ENCODE peak calls at places on chromosome 1, in five cellular contexts. One of them, this sample, is unnamed.

GRCh38 chr1:167446946-167447345 is 71.4 kb downstream of the CD247 start:
- DNase-seq in fibroblast of pulmonary artery: no peak
- DNase-seq in GM10248: no peak
- DNase-seq in fibroblast of the aortic adventitia: no peak
- DNase-seq in stomach: no peak
- DNase-seq in this sample: no peak

GRCh38 chr1:165659581-165659895 is 28.5 kb downstream of the MGST3 start:
- DNase-seq in fibroblast of the aortic adventitia: no peak
- DNase-seq in GM10248: no peak
- DNase-seq in stomach: no peak
- DNase-seq in fibroblast of pulmonary artery: no peak
- DNase-seq in this sample: no peak

GRCh38 chr1:103496014-103496635 is 29.4 kb upstream of the RNPC3 start:
- DNase-seq in GM10248: no peak
- DNase-seq in stomach: no peak
- DNase-seq in fibroblast of the aortic adventitia: peak
- DNase-seq in fibroblast of pulmonary artery: peak
- DNase-seq in this sample: no peak

GRCh38 chr1:16017461-16018303 is at the start of gene HSPB7:
- DNase-seq in fibroblast of the aortic adventitia: peak
- DNase-seq in GM10248: no peak
- DNase-seq in fibroblast of pulmonary artery: peak
- DNase-seq in stomach: peak
- DNase-seq in this sample: peak

GRCh38 chr1:46202975-46203737 is at the start of gene LURAP1:
- DNase-seq in GM10248: peak
- DNase-seq in fibroblast of pulmonary artery: peak
- DNase-seq in fibroblast of the aortic adventitia: peak
- DNase-seq in stomach: no peak
- DNase-seq in this sample: no peak

GRCh38 chr1:168465942-168466702 is 77.7 kb downstream of the XCL2 start:
- DNase-seq in fibroblast of the aortic adventitia: no peak
- DNase-seq in fibroblast of pulmonary artery: peak
- DNase-seq in stomach: peak
- DNase-seq in GM10248: peak
- DNase-seq in this sample: peak

GRCh38 chr1:236904874-236905741 is 99.1 kb downstream of the MT1HL1 start:
- DNase-seq in fibroblast of the aortic adventitia: peak
- DNase-seq in fibroblast of pulmonary artery: peak
- DNase-seq in GM10248: no peak
- DNase-seq in stomach: no peak
- DNase-seq in this sample: no peak

GRCh38 chr1:157994704-157995540 is 1.5 kb downstream of the KIRREL1 start:
- DNase-seq in fibroblast of the aortic adventitia: peak
- DNase-seq in stomach: no peak
- DNase-seq in fibroblast of pulmonary artery: peak
- DNase-seq in GM10248: no peak
- DNase-seq in this sample: no peak

GRCh38 chr1:61746768-61747167 is 4.5 kb downstream of the PATJ start:
- DNase-seq in fibroblast of the aortic adventitia: peak
- DNase-seq in GM10248: no peak
- DNase-seq in stomach: no peak
- DNase-seq in fibroblast of pulmonary artery: peak
- DNase-seq in this sample: no peak

GRCh38 chr1:224430511-224431113 is 4.0 kb downstream of the WDR26 start:
- DNase-seq in stomach: no peak
- DNase-seq in fibroblast of pulmonary artery: peak
- DNase-seq in fibroblast of the aortic adventitia: peak
- DNase-seq in GM10248: peak
- DNase-seq in this sample: no peak

GRCh38 chr1:234866007-234866866 is 256.3 kb upstream of the IRF2BP2 start:
- DNase-seq in GM10248: no peak
- DNase-seq in stomach: peak
- DNase-seq in fibroblast of the aortic adventitia: peak
- DNase-seq in fibroblast of pulmonary artery: peak
- DNase-seq in this sample: no peak

GRCh38 chr1:55252942-55253589 is 37.9 kb upstream of the USP24 start:
- DNase-seq in GM10248: no peak
- DNase-seq in fibroblast of the aortic adventitia: no peak
- DNase-seq in fibroblast of pulmonary artery: no peak
- DNase-seq in stomach: peak
- DNase-seq in this sample: no peak

GRCh38 chr1:10692401-10693021 is 103.9 kb downstream of the CASZ1 start:
- DNase-seq in stomach: peak
- DNase-seq in GM10248: peak
- DNase-seq in fibroblast of the aortic adventitia: no peak
- DNase-seq in fibroblast of pulmonary artery: no peak
- DNase-seq in this sample: no peak
- TF ChIP-seq CTCF in stomach: no peak
- TF ChIP-seq CTCF in GM10248: peak
- TF ChIP-seq CTCF in fibroblast of the aortic adventitia: no peak
- TF ChIP-seq CTCF in fibroblast of pulmonary artery: no peak
- TF ChIP-seq CTCF in this sample: peak

GRCh38 chr1:155966135-155966534 is 12.2 kb downstream of the ARHGEF2 start:
- DNase-seq in GM10248: no peak
- DNase-seq in fibroblast of the aortic adventitia: no peak
- DNase-seq in stomach: no peak
- DNase-seq in fibroblast of pulmonary artery: no peak
- DNase-seq in this sample: no peak
- TF ChIP-seq CTCF in GM10248: no peak
- TF ChIP-seq CTCF in fibroblast of the aortic adventitia: peak
- TF ChIP-seq CTCF in stomach: no peak
- TF ChIP-seq CTCF in fibroblast of pulmonary artery: peak
- TF ChIP-seq CTCF in this sample: no peak

GRCh38 chr1:156839426-156840109 is 19.3 kb downstream of the INSRR start:
- DNase-seq in GM10248: no peak
- DNase-seq in stomach: no peak
- DNase-seq in fibroblast of the aortic adventitia: no peak
- DNase-seq in fibroblast of pulmonary artery: no peak
- DNase-seq in this sample: no peak

GRCh38 chr1:156840186-156840585 is 18.7 kb downstream of the INSRR start:
- DNase-seq in GM10248: no peak
- DNase-seq in fibroblast of the aortic adventitia: no peak
- DNase-seq in fibroblast of pulmonary artery: no peak
- DNase-seq in stomach: no peak
- DNase-seq in this sample: no peak

GRCh38 chr1:156840880-156841279 is 18.0 kb downstream of the INSRR start:
- DNase-seq in GM10248: no peak
- DNase-seq in fibroblast of the aortic adventitia: no peak
- DNase-seq in fibroblast of pulmonary artery: no peak
- DNase-seq in stomach: no peak
- DNase-seq in this sample: no peak

GRCh38 chr1:156836892-156837291 is 20.2 kb upstream of the SH2D2A start:
- DNase-seq in stomach: no peak
- DNase-seq in fibroblast of the aortic adventitia: no peak
- DNase-seq in GM10248: no peak
- DNase-seq in fibroblast of pulmonary artery: no peak
- DNase-seq in this sample: no peak

GRCh38 chr1:156838972-156839371 is 19.9 kb downstream of the INSRR start:
- DNase-seq in stomach: peak
- DNase-seq in GM10248: peak
- DNase-seq in fibroblast of the aortic adventitia: peak
- DNase-seq in fibroblast of pulmonary artery: peak
- DNase-seq in this sample: peak
- TF ChIP-seq CTCF in stomach: no peak
- TF ChIP-seq CTCF in GM10248: peak
- TF ChIP-seq CTCF in fibroblast of the aortic adventitia: peak
- TF ChIP-seq CTCF in fibroblast of pulmonary artery: peak
- TF ChIP-seq CTCF in this sample: peak

GRCh38 chr1:204697893-204698292 is 12.4 kb upstream of the LRRN2 start:
- DNase-seq in fibroblast of pulmonary artery: no peak
- DNase-seq in fibroblast of the aortic adventitia: no peak
- DNase-seq in stomach: no peak
- DNase-seq in GM10248: no peak
- DNase-seq in this sample: no peak
- TF ChIP-seq CTCF in fibroblast of pulmonary artery: no peak
- TF ChIP-seq CTCF in fibroblast of the aortic adventitia: no peak
- TF ChIP-seq CTCF in stomach: no peak
- TF ChIP-seq CTCF in GM10248: no peak
- TF ChIP-seq CTCF in this sample: no peak

This sample was measured in mesothelial cell of epicardium.